ENCODE peak calls at places on chromosomes 5 and 9, in seven cellular contexts. I is NCI-H82; F is stimulated activated CD4-positive, alpha-beta T cell treated with anti-CD3 and anti-CD28 coated beads, Interleukin-2, amount 100 ng/mL, for 24 hours; M is MM.1S; P is neuronal stem cell; N is NCI-H1694 treated with DMSO at 0.1 percent for 48 hours; L is fibroblast of lung. A is an unnamed sample.

GRCh38 chr9:8800196-8800595 is 1000.6 kb upstream of the DMAC1 start:
- DNase-seq in I (no peak), F (no peak), M (no peak), P (no peak), N (no peak), L (no peak), A (no peak)

GRCh38 chr5:172828911-172829431 is 5.1 kb upstream of the ERGIC1 start:
- DNase-seq in I (no peak), F (no peak), M (no peak), P (no peak), N (no peak), L (peak), A (no peak)

GRCh38 chr9:136626066-136626725 is 36.5 kb upstream of the EGFL7 start:
- DNase-seq in I (no peak), F (no peak), M (no peak), P (no peak), N (no peak), L (no peak), A (no peak)

GRCh38 chr5:73623929-73624404 is 2.0 kb upstream of the ARHGEF28 start:
- DNase-seq in I (no peak), F (no peak), M (no peak), P (no peak), N (no peak), L (no peak), A (no peak)

GRCh38 chr5:40381676-40382363 is 297.9 kb upstream of the PTGER4 start:
- DNase-seq in I (no peak), F (no peak), M (no peak), P (no peak), N (no peak), L (peak), A (no peak)

GRCh38 chr9:129697956-129698757 is 32.7 kb downstream of the PRRX2 start:
- DNase-seq in I (peak), F (peak), M (no peak), P (no peak), N (no peak), L (no peak), A (no peak)

GRCh38 chr9:99437145-99437544 is 215.1 kb downstream of the SEC61B start:
- DNase-seq in I (no peak), F (no peak), M (no peak), P (no peak), N (no peak), L (no peak), A (no peak)

GRCh38 chr5:69265931-69266330 is 31.2 kb downstream of the CDK7 start:
- DNase-seq in I (peak), F (peak), M (no peak), P (peak), N (no peak), L (no peak), A (no peak)

GRCh38 chr9:133846483-133847090 is 108.4 kb upstream of the SARDH start:
- DNase-seq in I (no peak), F (no peak), M (no peak), P (no peak), N (no peak), L (no peak), A (no peak)

GRCh38 chr5:107805166-107805565 is 134.4 kb upstream of the EFNA5 start:
- DNase-seq in I (peak), F (no peak), M (no peak), P (peak), N (no peak), L (no peak), A (peak)

GRCh38 chr5:74054139-74054538 is 428.1 kb downstream of the ARHGEF28 start:
- DNase-seq in I (peak), F (no peak), M (no peak), P (no peak), N (no peak), L (no peak), A (peak)

GRCh38 chr5:167453518-167454020 is 837.9 kb upstream of the WWC1 start:
- DNase-seq in I (no peak), F (no peak), M (no peak), P (no peak), N (no peak), L (no peak), A (no peak)

GRCh38 chr5:372911-373709 is 51.6 kb downstream of the AHRR start:
- DNase-seq in I (no peak), F (no peak), M (no peak), P (no peak), N (no peak), L (no peak), A (no peak)

GRCh38 chr9:89941875-89942274 is 337.1 kb downstream of the GADD45G start:
- DNase-seq in I (peak), F (no peak), M (peak), P (no peak), N (peak), L (peak), A (peak)

GRCh38 chr9:127204771-127205470 is 59.7 kb upstream of the GARNL3 start:
- DNase-seq in I (peak), F (no peak), M (no peak), P (no peak), N (peak), L (peak), A (no peak)

GRCh38 chr5:116557669-116558271 is 16.9 kb downstream of the SEMA6A start:
- DNase-seq in I (peak), F (no peak), M (peak), P (no peak), N (peak), L (peak), A (no peak)

GRCh38 chr5:150179221-150179620 is 10.6 kb upstream of the SLC6A7 start:
- DNase-seq in I (no peak), F (no peak), M (no peak), P (no peak), N (no peak), L (no peak), A (no peak)

GRCh38 chr5:94744906-94745305 is 126.4 kb downstream of the SLF1 start:
- DNase-seq in I (no peak), F (no peak), M (no peak), P (no peak), N (no peak), L (no peak), A (no peak)

GRCh38 chr9:130893250-130894101 is 3.1 kb downstream of the QRFP start:
- DNase-seq in I (peak), F (no peak), M (no peak), P (no peak), N (no peak), L (no peak), A (no peak)

GRCh38 chr9:93065321-93065720 is 6.8 kb downstream of the SUSD3 start:
- DNase-seq in I (no peak), F (no peak), M (no peak), P (no peak), N (no peak), L (no peak), A (no peak)

GRCh38 chr5:128596071-128596470 is 58.0 kb upstream of the FBN2 start:
- DNase-seq in I (no peak), F (no peak), M (no peak), P (no peak), N (no peak), L (peak), A (no peak)

GRCh38 chr9:21381752-21382339 is 3.4 kb downstream of the IFNA2 start:
- DNase-seq in I (no peak), F (no peak), M (peak), P (no peak), N (no peak), L (no peak), A (no peak)

GRCh38 chr9:94819161-94819677 is 92.7 kb downstream of the AOPEP start:
- DNase-seq in I (no peak), F (no peak), M (no peak), P (no peak), N (no peak), L (peak), A (no peak)

GRCh38 chr9:83027153-83027867 is 35.6 kb downstream of the RASEF start:
- DNase-seq in I (no peak), F (no peak), M (no peak), P (no peak), N (no peak), L (peak), A (no peak)

GRCh38 chr5:61307611-61308010 is 24.4 kb upstream of the ZSWIM6 start:
- DNase-seq in I (no peak), F (no peak), M (no peak), P (no peak), N (no peak), L (no peak), A (no peak)

GRCh38 chr9:2215941-2216441 is 200.8 kb downstream of the SMARCA2 start:
- DNase-seq in I (no peak), F (no peak), M (no peak), P (no peak), N (no peak), L (no peak), A (peak)

GRCh38 chr5:61822584-61822983 is 483.4 kb upstream of the KIF2A start:
- DNase-seq in I (no peak), F (no peak), M (no peak), P (no peak), N (no peak), L (no peak), A (no peak)

GRCh38 chr9:93111371-93112115 is 15.5 kb downstream of the CARD19 start:
- DNase-seq in I (no peak), F (no peak), M (no peak), P (no peak), N (no peak), L (peak), A (no peak)

GRCh38 chr5:132264546-132265335 is 7.2 kb downstream of the PDLIM4 start:
- DNase-seq in I (no peak), F (no peak), M (no peak), P (no peak), N (no peak), L (no peak), A (no peak)

GRCh38 chr9:22238809-22239684 is 207.6 kb upstream of the DMRTA1 start:
- DNase-seq in I (peak), F (no peak), M (peak), P (no peak), N (no peak), L (peak), A (peak)

GRCh38 chr9:137721479-137721878 is 102.7 kb downstream of the EHMT1 start:
- DNase-seq in I (no peak), F (peak), M (no peak), P (no peak), N (no peak), L (no peak), A (no peak)

GRCh38 chr9:88949961-88950340 is 41.3 kb upstream of the S1PR3 start:
- DNase-seq in I (no peak), F (peak), M (no peak), P (no peak), N (no peak), L (no peak), A (no peak)

GRCh38 chr5:173720341-173721258 is 104.2 kb upstream of the BOD1 start:
- DNase-seq in I (peak), F (no peak), M (no peak), P (no peak), N (peak), L (no peak), A (no peak)

A was measured in NCI-H2227 treated with DMSO at 0.1 percent for 48 hours.